ENCODE peak calls at places on chromosomes 12 and 14, in six cellular contexts. One of them, this sample, is unnamed.

GRCh38 chr14:62443796-62444195 is 601.5 kb downstream of the KCNH5 start:
- DNase-seq in H1: no peak
- DNase-seq in mesendoderm: peak; percentile 39
- DNase-seq in H9: no peak
- DNase-seq in mesenchymal stem cell: peak; percentile 43
- DNase-seq in IMR-90: peak; percentile 82
- DNase-seq in this sample: no peak

GRCh38 chr12:12224240-12224940 is 42.5 kb downstream of the LRP6 start:
- DNase-seq in H9: no peak
- DNase-seq in H1: no peak
- DNase-seq in mesenchymal stem cell: peak; percentile 58
- DNase-seq in IMR-90: peak; percentile 88
- DNase-seq in mesendoderm: no peak
- DNase-seq in this sample: no peak

GRCh38 chr12:92899388-92900001 is 29.6 kb downstream of the EEA1 start:
- DNase-seq in IMR-90: peak; percentile 99
- DNase-seq in H9: no peak
- DNase-seq in mesendoderm: peak; percentile 94
- DNase-seq in mesenchymal stem cell: peak; percentile 99
- DNase-seq in H1: peak; percentile 21
- DNase-seq in this sample: no peak

GRCh38 chr14:20118795-20119194 is 8.3 kb downstream of the OR4K17 start:
- DNase-seq in mesendoderm: peak; percentile 1
- DNase-seq in IMR-90: no peak
- DNase-seq in mesenchymal stem cell: no peak
- DNase-seq in H9: no peak
- DNase-seq in H1: no peak
- DNase-seq in this sample: no peak

GRCh38 chr12:65660096-65660495 is 164.2 kb upstream of the HMGA2 start:
- DNase-seq in mesenchymal stem cell: no peak
- DNase-seq in H1: no peak
- DNase-seq in IMR-90: no peak
- DNase-seq in mesendoderm: peak; percentile 28
- DNase-seq in H9: no peak
- DNase-seq in this sample: no peak

GRCh38 chr12:4049566-4050080 is 176.4 kb upstream of the PARP11 start:
- DNase-seq in mesendoderm: no peak
- DNase-seq in mesenchymal stem cell: no peak
- DNase-seq in H9: no peak
- DNase-seq in H1: no peak
- DNase-seq in IMR-90: no peak
- DNase-seq in this sample: no peak

GRCh38 chr12:116759783-116760581 is 21.9 kb downstream of the RNFT2 start:
- DNase-seq in H9: peak; percentile 69
- DNase-seq in mesenchymal stem cell: no peak
- DNase-seq in mesendoderm: peak; percentile 84
- DNase-seq in IMR-90: no peak
- DNase-seq in H1: no peak
- DNase-seq in this sample: no peak

GRCh38 chr14:56703947-56704346 is 106.3 kb downstream of the OTX2 start:
- DNase-seq in mesenchymal stem cell: no peak
- DNase-seq in H1: no peak
- DNase-seq in IMR-90: no peak
- DNase-seq in mesendoderm: peak; percentile 14
- DNase-seq in H9: no peak
- DNase-seq in this sample: no peak

GRCh38 chr14:43765474-43765873 is 741.6 kb downstream of the FSCB start:
- DNase-seq in IMR-90: no peak
- DNase-seq in mesenchymal stem cell: no peak
- DNase-seq in mesendoderm: no peak
- DNase-seq in H9: no peak
- DNase-seq in H1: no peak
- DNase-seq in this sample: no peak

GRCh38 chr12:67469666-67470065 is 178.9 kb upstream of the DYRK2 start:
- DNase-seq in IMR-90: no peak
- DNase-seq in H9: no peak
- DNase-seq in mesendoderm: peak; percentile 75
- DNase-seq in mesenchymal stem cell: peak; percentile 49
- DNase-seq in H1: no peak
- DNase-seq in this sample: no peak

GRCh38 chr12:25386823-25387134 is 136.1 kb upstream of the KRAS start:
- DNase-seq in IMR-90: no peak
- DNase-seq in mesendoderm: no peak
- DNase-seq in mesenchymal stem cell: no peak
- DNase-seq in H1: no peak
- DNase-seq in H9: no peak
- DNase-seq in this sample: no peak

GRCh38 chr14:87457727-87458126 is 535.3 kb downstream of the GALC start:
- DNase-seq in H1: no peak
- DNase-seq in mesendoderm: no peak
- DNase-seq in H9: no peak
- DNase-seq in IMR-90: no peak
- DNase-seq in mesenchymal stem cell: peak; percentile 10
- DNase-seq in this sample: no peak

GRCh38 chr14:72801381-72801812 is 92.5 kb downstream of the DPF3 start:
- DNase-seq in H1: no peak
- DNase-seq in mesenchymal stem cell: peak; percentile 81
- DNase-seq in H9: no peak
- DNase-seq in IMR-90: peak; percentile 99
- DNase-seq in mesendoderm: no peak
- DNase-seq in this sample: no peak

GRCh38 chr12:48601013-48601756 is 31.3 kb upstream of the LALBA start:
- DNase-seq in H9: peak; percentile 92
- DNase-seq in mesenchymal stem cell: peak; percentile 36
- DNase-seq in H1: peak; percentile 61
- DNase-seq in mesendoderm: peak; percentile 79
- DNase-seq in IMR-90: peak; percentile 47
- DNase-seq in this sample: peak; percentile 26

GRCh38 chr14:96109956-96110355 is 70.8 kb downstream of the C14orf132 start:
- DNase-seq in H9: no peak
- DNase-seq in IMR-90: no peak
- DNase-seq in mesenchymal stem cell: no peak
- DNase-seq in H1: no peak
- DNase-seq in mesendoderm: no peak
- DNase-seq in this sample: no peak

GRCh38 chr12:442235-442884 is 17.4 kb upstream of the B4GALNT3 start:
- DNase-seq in mesenchymal stem cell: peak; percentile 59
- DNase-seq in mesendoderm: peak; percentile 77
- DNase-seq in H1: no peak
- DNase-seq in H9: peak; percentile 74
- DNase-seq in IMR-90: peak; percentile 42
- DNase-seq in this sample: peak; percentile 74

GRCh38 chr12:69821441-69822204 is 3.4 kb upstream of the MYRFL start:
- DNase-seq in mesendoderm: no peak
- DNase-seq in H9: no peak
- DNase-seq in H1: no peak
- DNase-seq in mesenchymal stem cell: peak; percentile 43
- DNase-seq in IMR-90: peak; percentile 68
- DNase-seq in this sample: no peak

GRCh38 chr12:48768736-48769135 is 20.2 kb downstream of the ADCY6 start:
- DNase-seq in mesendoderm: no peak
- DNase-seq in H1: no peak
- DNase-seq in IMR-90: no peak
- DNase-seq in H9: no peak
- DNase-seq in mesenchymal stem cell: no peak
- DNase-seq in this sample: no peak

GRCh38 chr12:25151476-25151875 is 43.5 kb downstream of the DNAI7 start:
- DNase-seq in mesendoderm: peak; percentile 67
- DNase-seq in mesenchymal stem cell: peak; percentile 98
- DNase-seq in H9: peak; percentile 50
- DNase-seq in IMR-90: peak; percentile 100
- DNase-seq in H1: no peak
- DNase-seq in this sample: no peak

GRCh38 chr12:109663766-109664165 is 49.9 kb upstream of the FAM222A start:
- DNase-seq in mesendoderm: no peak
- DNase-seq in IMR-90: no peak
- DNase-seq in mesenchymal stem cell: no peak
- DNase-seq in H9: no peak
- DNase-seq in H1: no peak
- DNase-seq in this sample: no peak

GRCh38 chr14:39229222-39229543 is 4.5 kb upstream of the MIA2 start:
- DNase-seq in IMR-90: peak; percentile 7
- DNase-seq in H9: no peak
- DNase-seq in mesendoderm: peak; percentile 7
- DNase-seq in H1: no peak
- DNase-seq in mesenchymal stem cell: no peak
- DNase-seq in this sample: no peak

GRCh38 chr12:124916370-124917134 is 2.1 kb upstream of the UBC start:
- DNase-seq in H1: no peak
- DNase-seq in H9: no peak
- DNase-seq in mesendoderm: peak; percentile 89
- DNase-seq in mesenchymal stem cell: peak; percentile 94
- DNase-seq in IMR-90: peak; percentile 93
- DNase-seq in this sample: no peak
- H2BK5ac ChIP-seq in H1: peak overlapping the region; percentile 48
- H2BK5ac ChIP-seq in H9: no peak overlapping the region
- H2BK5ac ChIP-seq in mesendoderm: peak overlapping the region; percentile 26
- H2BK5ac ChIP-seq in mesenchymal stem cell: peak overlapping the region; percentile 87
- H2BK5ac ChIP-seq in IMR-90: peak overlapping the region; percentile 99
- H2BK5ac ChIP-seq in this sample: no peak overlapping the region

GRCh38 chr12:97568336-97569180 is 106.0 kb downstream of the RMST start:
- DNase-seq in H1: no peak
- DNase-seq in IMR-90: no peak
- DNase-seq in H9: no peak
- DNase-seq in mesendoderm: peak; percentile 83
- DNase-seq in mesenchymal stem cell: no peak
- DNase-seq in this sample: no peak
- H2BK5ac ChIP-seq in H1: no peak overlapping the region
- H2BK5ac ChIP-seq in IMR-90: no peak overlapping the region
- H2BK5ac ChIP-seq in H9: no peak overlapping the region
- H2BK5ac ChIP-seq in mesendoderm: no peak overlapping the region
- H2BK5ac ChIP-seq in mesenchymal stem cell: no peak overlapping the region
- H2BK5ac ChIP-seq in this sample: no peak overlapping the region

DNA sequence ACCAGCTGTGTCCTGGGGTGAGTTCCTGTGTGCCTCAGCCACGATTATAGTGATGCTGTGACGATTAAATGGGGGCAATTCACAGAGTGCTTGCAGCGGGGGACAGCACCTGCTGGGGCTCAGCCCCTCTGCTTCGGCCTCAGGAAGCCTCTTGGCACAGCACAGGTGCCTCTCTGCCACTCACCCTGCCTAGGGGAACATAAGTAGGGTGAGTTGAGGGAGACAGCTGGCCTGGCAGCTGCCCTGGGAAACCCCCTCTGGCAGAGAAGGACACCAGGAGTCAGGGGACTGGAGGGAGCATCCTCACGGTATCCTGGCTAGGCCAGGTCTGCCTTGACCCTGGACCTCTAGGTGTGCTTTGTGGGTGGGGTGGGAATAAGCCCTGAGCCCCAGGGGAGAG is 9.4 kb downstream of the KRT80 start:
- DNase-seq in IMR-90: peak; percentile 23
- DNase-seq in H9: no peak
- DNase-seq in mesendoderm: no peak
- DNase-seq in H1: no peak
- DNase-seq in mesenchymal stem cell: peak; percentile 47
- DNase-seq in this sample: no peak
- H2BK5ac ChIP-seq in IMR-90: peak overlapping the region; percentile 95
- H2BK5ac ChIP-seq in H9: no peak overlapping the region
- H2BK5ac ChIP-seq in mesendoderm: no peak overlapping the region
- H2BK5ac ChIP-seq in H1: no peak overlapping the region
- H2BK5ac ChIP-seq in mesenchymal stem cell: no peak overlapping the region
- H2BK5ac ChIP-seq in this sample: no peak overlapping the region

GRCh38 chr12:28034271-28034670 is 61.7 kb upstream of the PTHLH start:
- DNase-seq in H1: no peak
- DNase-seq in mesenchymal stem cell: peak; percentile 2
- DNase-seq in mesendoderm: no peak
- DNase-seq in H9: no peak
- DNase-seq in IMR-90: no peak
- DNase-seq in this sample: no peak

GRCh38 chr12:28040251-28040650 is 67.7 kb upstream of the PTHLH start:
- DNase-seq in H9: no peak
- DNase-seq in mesenchymal stem cell: no peak
- DNase-seq in IMR-90: no peak
- DNase-seq in mesendoderm: no peak
- DNase-seq in H1: no peak
- DNase-seq in this sample: no peak

GRCh38 chr12:28032811-28033537 is 60.4 kb upstream of the PTHLH start:
- DNase-seq in mesendoderm: no peak
- DNase-seq in H1: no peak
- DNase-seq in H9: no peak
- DNase-seq in mesenchymal stem cell: peak; percentile 12
- DNase-seq in IMR-90: peak; percentile 24
- DNase-seq in this sample: no peak

GRCh38 chr12:28033538-28033915 is 61.0 kb upstream of the PTHLH start:
- DNase-seq in mesenchymal stem cell: peak; percentile 18
- DNase-seq in H9: no peak
- DNase-seq in mesendoderm: no peak
- DNase-seq in IMR-90: peak; percentile 74
- DNase-seq in H1: no peak
- DNase-seq in this sample: no peak

DNA sequence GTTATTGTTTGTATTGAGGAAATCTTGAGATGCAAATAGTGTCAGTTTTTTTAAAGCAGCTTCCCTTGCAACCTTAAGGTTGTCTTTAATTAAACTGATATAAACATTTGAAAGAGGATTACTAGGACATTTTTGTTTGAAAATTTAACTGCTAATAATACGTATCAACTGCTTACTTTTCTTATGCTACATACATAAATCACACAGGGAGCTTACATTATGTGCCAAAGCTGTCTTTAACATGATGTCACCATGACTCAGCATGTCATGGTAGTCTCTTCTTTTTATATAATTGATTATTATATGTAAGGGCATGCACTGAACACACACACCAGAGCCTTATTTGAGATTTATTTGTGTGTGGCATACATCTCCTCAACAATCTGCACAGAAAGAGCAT is 63.0 kb upstream of the PTHLH start:
- DNase-seq in IMR-90: peak; percentile 87
- DNase-seq in H1: no peak
- DNase-seq in H9: no peak
- DNase-seq in mesendoderm: peak; percentile 29
- DNase-seq in mesenchymal stem cell: peak; percentile 73
- DNase-seq in this sample: no peak
- H2BK5ac ChIP-seq in IMR-90: peak overlapping the region; percentile 24
- H2BK5ac ChIP-seq in H1: no peak overlapping the region
- H2BK5ac ChIP-seq in H9: no peak overlapping the region
- H2BK5ac ChIP-seq in mesendoderm: no peak overlapping the region
- H2BK5ac ChIP-seq in mesenchymal stem cell: no peak overlapping the region
- H2BK5ac ChIP-seq in this sample: no peak overlapping the region